ENCODE peak calls at places on chromosomes 2 and 18, in ten cellular contexts. W is neuronal stem cell; T is transverse colon; L is CD8-positive, alpha-beta memory T cell; B is spleen; J is effector memory CD4-positive, alpha-beta T cell; R is CD4-positive, alpha-beta memory T cell; N is CD8-positive, alpha-beta T cell; H is tibial artery; K is IMR-90. S is an unnamed sample.

GRCh38 chr18:57437433-57437781 is 2.2 kb downstream of the ONECUT2 start:
- DNase-seq in B (no peak), H (no peak), T (no peak), R (no peak), W (no peak), J (no peak), L (no peak), N (no peak), K (no peak), S (no peak)

GRCh38 chr2:9201185-9201891 is 5.3 kb upstream of the ASAP2 start:
- DNase-seq in W (no peak), K (peak; percentile 89), B (no peak), L (no peak), N (no peak), J (no peak), H (no peak), T (no peak), R (no peak), S (no peak)

GRCh38 chr2:139946690-139947089 is 1166.5 kb upstream of the NXPH2 start:
- DNase-seq in B (no peak), K (no peak), J (no peak), R (no peak), T (no peak), N (no peak), W (no peak), L (no peak), H (no peak), S (peak; percentile 54)

GRCh38 chr18:48293954-48294893 is 115.0 kb downstream of the ZBTB7C start:
- DNase-seq in L (no peak), B (peak; percentile 64), H (no peak), N (peak; percentile 39), R (no peak), J (no peak), W (no peak), K (no peak), T (no peak), S (peak; percentile 11)

GRCh38 chr2:145085616-145086015 is 565.7 kb upstream of the ZEB2 start:
- DNase-seq in B (no peak), H (no peak), T (no peak), K (peak; percentile 36), L (no peak), R (no peak), W (no peak), N (no peak), J (no peak), S (no peak)

GRCh38 chr2:40120021-40120420 is 331.9 kb downstream of the SLC8A1 start:
- DNase-seq in K (no peak), N (no peak), R (no peak), B (no peak), T (no peak), J (no peak), W (no peak), H (no peak), L (no peak), S (no peak)

GRCh38 chr18:74950479-74950878 is 258.5 kb downstream of the PTGR3 start:
- DNase-seq in K (no peak), B (no peak), H (no peak), N (no peak), W (no peak), T (no peak), L (no peak), R (peak; percentile 16), J (no peak), S (no peak)

GRCh38 chr2:71995067-71995665 is 152.5 kb downstream of the CYP26B1 start:
- DNase-seq in L (no peak), H (no peak), K (peak; percentile 5), W (no peak), R (no peak), T (no peak), B (no peak), J (no peak), N (no peak), S (no peak)

GRCh38 chr2:140916410-140916809 is 1214.4 kb downstream of the LRP1B start:
- DNase-seq in K (no peak), R (no peak), T (no peak), J (no peak), W (no peak), L (no peak), N (no peak), H (no peak), B (no peak), S (no peak)

GRCh38 chr2:217849576-217849975 is 153.2 kb downstream of the TNS1 start:
- DNase-seq in W (no peak), J (no peak), H (no peak), N (no peak), K (no peak), L (no peak), T (no peak), R (no peak), B (peak; percentile 41), S (no peak)

GRCh38 chr18:3151379-3152264 is 68.1 kb downstream of the MYOM1 start:
- DNase-seq in H (no peak), N (no peak), J (no peak), K (peak; percentile 52), W (peak; percentile 12), T (no peak), B (no peak), L (no peak), R (peak; percentile 23), S (no peak)

GRCh38 chr2:10433948-10434884 is 13.9 kb downstream of the ODC1 start:
- DNase-seq in K (no peak), H (no peak), J (no peak), N (no peak), W (no peak), B (peak; percentile 82), L (no peak), T (no peak), R (no peak), S (no peak)

GRCh38 chr2:26720322-26721166 is 28.0 kb downstream of the KCNK3 start:
- DNase-seq in N (no peak), T (peak; percentile 74), R (no peak), J (no peak), W (no peak), H (peak; percentile 77), B (no peak), L (no peak), K (peak; percentile 82), S (peak; percentile 96)
- H3K4me1 ChIP-seq in N (no peaks in the 10 kb centered on the region), T (peaks cover 41% of the 10 kb centered on the region), R (no peaks in the 10 kb centered on the region), J (no peaks in the 10 kb centered on the region), W (peaks cover 9% of the 10 kb centered on the region), H (peaks cover 64% of the 10 kb centered on the region), B (peaks cover 57% of the 10 kb centered on the region), L (no peaks in the 10 kb centered on the region), K (peaks cover 15% of the 10 kb centered on the region), S (peaks cover 55% of the 10 kb centered on the region)

DNA sequence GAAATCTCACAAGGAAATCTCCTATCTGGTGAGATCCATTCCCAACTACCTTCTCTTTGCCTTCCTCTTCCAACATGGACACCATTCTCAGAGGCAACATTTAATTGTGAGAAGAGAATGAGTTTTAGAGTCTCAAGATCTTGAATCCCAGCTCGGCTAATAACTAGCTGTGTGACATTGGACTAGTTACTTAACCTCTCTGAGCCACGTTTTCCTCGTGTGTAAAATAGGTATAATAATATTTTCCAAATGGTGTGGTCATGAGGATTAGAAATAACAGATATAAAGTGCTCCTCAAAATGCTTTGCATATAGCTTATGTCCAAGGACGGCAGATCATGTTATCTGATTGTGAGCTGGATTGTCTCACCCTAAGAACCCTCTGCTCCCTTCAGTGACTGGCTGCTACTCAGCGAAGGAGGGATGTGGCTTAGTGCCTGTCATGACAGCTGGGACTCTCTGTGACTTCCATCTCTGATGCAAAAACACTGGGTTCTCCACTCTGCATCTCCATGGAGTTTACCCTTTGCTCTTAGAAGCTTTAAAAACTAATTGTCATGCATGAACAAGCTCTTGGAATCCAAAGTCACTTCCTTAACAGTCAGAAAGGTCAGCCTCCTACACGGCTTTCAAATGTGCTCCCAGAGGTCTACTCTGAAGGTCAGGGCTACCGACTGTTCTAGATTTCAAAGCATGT is 38.4 kb upstream of the MRPL19 start:
- DNase-seq in N (no peak), T (no peak), H (no peak), J (no peak), K (no peak), R (no peak), B (no peak), W (peak; percentile 52), L (no peak), S (peak; percentile 47)
- H3K4me1 ChIP-seq in N (peaks cover 4% of the 10 kb centered on the region), T (peaks cover 3% of the 10 kb centered on the region), H (no peaks in the 10 kb centered on the region), J (peaks cover 3% of the 10 kb centered on the region), K (peaks cover 13% of the 10 kb centered on the region), R (peaks cover 5% of the 10 kb centered on the region), B (peaks cover 9% of the 10 kb centered on the region), W (peaks cover 12% of the 10 kb centered on the region), L (peaks cover 4% of the 10 kb centered on the region), S (peaks cover 11% of the 10 kb centered on the region)

DNA sequence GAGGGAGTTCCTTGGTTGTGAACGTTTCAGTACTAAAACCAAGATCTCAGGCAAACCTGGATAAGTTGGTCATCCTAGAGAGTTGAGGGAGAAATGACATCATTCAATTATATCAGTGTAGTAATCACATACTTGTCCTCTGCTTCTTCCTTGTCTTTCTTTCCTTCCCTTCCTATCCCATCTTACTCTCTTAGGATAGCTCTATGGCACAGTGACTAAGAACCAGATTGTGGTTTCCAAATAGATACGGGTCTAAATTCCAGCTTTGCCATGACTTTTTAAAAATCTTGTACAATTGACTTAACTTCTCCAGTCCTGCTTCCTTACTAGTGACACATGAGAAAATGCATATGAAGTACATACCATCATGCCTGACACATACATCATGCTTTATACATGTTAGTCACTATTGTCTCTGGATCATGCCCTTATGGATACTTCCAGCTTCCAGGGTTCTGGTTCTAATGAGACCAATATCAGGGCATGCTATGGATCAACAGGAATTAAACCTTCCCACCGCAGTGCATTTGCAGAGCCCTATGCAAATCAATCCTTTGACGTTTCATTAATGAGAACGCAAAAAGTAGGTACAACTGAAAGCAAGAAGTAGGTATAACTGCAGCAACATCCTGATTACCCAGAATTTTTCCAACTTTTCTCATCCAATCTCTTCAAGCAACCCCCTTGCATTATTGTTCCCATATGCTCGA is 168.0 kb upstream of the KLF7 start:
- DNase-seq in K (peak; percentile 44), W (no peak), R (no peak), L (no peak), H (no peak), B (no peak), J (no peak), T (no peak), N (no peak), S (no peak)
- H3K4me1 ChIP-seq in K (peaks cover 16% of the 10 kb centered on the region), W (peaks cover 10% of the 10 kb centered on the region), R (peaks cover 45% of the 10 kb centered on the region), L (no peaks in the 10 kb centered on the region), H (peaks cover 26% of the 10 kb centered on the region), B (peaks cover 58% of the 10 kb centered on the region), J (peaks cover 9% of the 10 kb centered on the region), T (peaks cover 4% of the 10 kb centered on the region), N (no peaks in the 10 kb centered on the region), S (no peaks in the 10 kb centered on the region)

GRCh38 chr18:10463741-10464140 is 9.3 kb downstream of the APCDD1 start:
- DNase-seq in K (no peak), B (no peak), J (no peak), R (no peak), T (no peak), L (no peak), N (no peak), W (no peak), H (no peak), S (no peak)

GRCh38 chr18:10462597-10462996 is 8.2 kb downstream of the APCDD1 start:
- DNase-seq in H (no peak), J (no peak), T (no peak), N (no peak), K (no peak), L (no peak), R (no peak), B (no peak), W (no peak), S (no peak)

GRCh38 chr18:10461989-10462388 is 7.6 kb downstream of the APCDD1 start:
- DNase-seq in L (no peak), T (no peak), K (no peak), W (no peak), J (no peak), H (no peak), B (no peak), R (no peak), N (no peak), S (no peak)

GRCh38 chr18:10465157-10465990 is 10.9 kb downstream of the APCDD1 start:
- DNase-seq in J (no peak), R (no peak), L (no peak), N (no peak), H (no peak), K (no peak), B (no peak), T (no peak), W (no peak), S (no peak)

GRCh38 chr18:10463096-10463495 is 8.7 kb downstream of the APCDD1 start:
- DNase-seq in J (no peak), T (no peak), L (no peak), H (no peak), K (no peak), R (no peak), B (no peak), W (no peak), N (no peak), S (no peak)
- H3K4me1 ChIP-seq in J (no peaks in the 10 kb centered on the region), T (no peaks in the 10 kb centered on the region), L (no peaks in the 10 kb centered on the region), H (no peaks in the 10 kb centered on the region), K (no peaks in the 10 kb centered on the region), R (no peaks in the 10 kb centered on the region), B (no peaks in the 10 kb centered on the region), W (no peaks in the 10 kb centered on the region), N (no peaks in the 10 kb centered on the region), S (no peaks in the 10 kb centered on the region)